ENCODE peak calls at places on chromosomes 2 and 18, in nine cellular contexts. S, C, Y, D, T, J, B, A and F are unnamed samples.

GRCh38 chr2:146716591-146716990 is 1128.2 kb upstream of the ACVR2A start:
- DNase-seq in S (no peak), B (no peak), T (no peak), J (no peak), Y (no peak), C (no peak), D (no peak), A (no peak), F (no peak)

GRCh38 chr2:105373895-105374401 is 24.9 kb downstream of the FHL2 start:
- DNase-seq in A (no peak), T (no peak), Y (no peak), S (no peak), C (no peak), B (no peak), D (no peak), J (no peak), F (no peak)

GRCh38 chr18:80012714-80013113 is 21.5 kb upstream of the RBFA start:
- DNase-seq in D (no peak), B (no peak), T (no peak), C (no peak), S (no peak), J (no peak), A (no peak), Y (no peak), F (no peak)

GRCh38 chr2:214481204-214481603 is 70.3 kb downstream of the VWC2L start:
- DNase-seq in C (no peak), J (peak; percentile 6), Y (peak; percentile 52), A (no peak), T (peak; percentile 9), D (no peak), S (peak; percentile 66), B (peak; percentile 13), F (no peak)

GRCh38 chr2:113370030-113370429 is 67.5 kb upstream of the ZNG1B start:
- DNase-seq in A (no peak), C (no peak), Y (no peak), S (no peak), D (no peak), T (no peak), B (no peak), J (no peak), F (no peak)

GRCh38 chr2:230898661-230899091 is 26.4 kb downstream of the GPR55 start:
- DNase-seq in S (no peak), B (no peak), T (no peak), A (no peak), D (no peak), C (no peak), J (no peak), Y (no peak), F (no peak)

GRCh38 chr2:226426292-226426736 is 373.3 kb downstream of the IRS1 start:
- DNase-seq in B (peak; percentile 88), Y (no peak), A (no peak), J (peak; percentile 90), D (peak; percentile 80), C (no peak), S (peak; percentile 99), T (peak; percentile 94), F (peak; percentile 21)

GRCh38 chr2:133653116-133653515 is 84.9 kb upstream of the NCKAP5 start:
- DNase-seq in D (no peak), S (no peak), A (no peak), J (no peak), C (no peak), B (no peak), Y (no peak), T (no peak), F (no peak)

GRCh38 chr2:203605302-203605701 is 70.2 kb upstream of the RAPH1 start:
- DNase-seq in Y (no peak), C (no peak), B (no peak), A (no peak), D (no peak), J (no peak), S (peak; percentile 49), T (no peak), F (no peak)

GRCh38 chr2:232276739-232277313 is 101.7 kb upstream of the ALPP start:
- DNase-seq in D (no peak), A (no peak), Y (no peak), J (no peak), C (no peak), T (no peak), B (no peak), S (no peak), F (no peak)

GRCh38 chr2:227703280-227703732 is 14.5 kb downstream of the SLC19A3 start:
- DNase-seq in C (no peak), J (peak; percentile 73), D (peak; percentile 29), T (peak; percentile 87), S (peak; percentile 7), Y (no peak), B (peak; percentile 42), A (no peak), F (peak; percentile 54)

GRCh38 chr2:46550686-46551404 is 71.5 kb downstream of the TMEM247 start:
- DNase-seq in S (no peak), B (no peak), A (no peak), C (no peak), D (no peak), J (no peak), T (no peak), Y (no peak), F (no peak)

GRCh38 chr18:76875390-76876330 is 53.3 kb downstream of the ZNF236 start:
- DNase-seq in S (peak; percentile 43), C (peak; percentile 13), D (no peak), A (no peak), J (peak; percentile 44), B (no peak), T (peak; percentile 21), Y (peak; percentile 28), F (no peak)

GRCh38 chr2:189439342-189439741 is 1.9 kb upstream of the WDR75 start:
- DNase-seq in C (no peak), T (no peak), D (no peak), B (no peak), S (no peak), Y (no peak), A (no peak), J (peak; percentile 24), F (no peak)

GRCh38 chr18:6811816-6812215 is 82.3 kb downstream of the ARHGAP28 start:
- DNase-seq in J (no peak), T (no peak), S (peak; percentile 35), D (no peak), C (no peak), Y (no peak), B (no peak), A (no peak), F (no peak)

GRCh38 chr2:45212953-45213635 is 203.8 kb upstream of the SIX2 start:
- DNase-seq in C (no peak), D (no peak), B (no peak), S (no peak), A (peak; percentile 47), J (no peak), Y (no peak), T (no peak), F (no peak)

GRCh38 chr2:52473526-52473925 is 1294.1 kb upstream of the CHAC2 start:
- DNase-seq in C (no peak), D (no peak), A (no peak), T (no peak), J (no peak), B (no peak), Y (no peak), S (no peak), F (no peak)

GRCh38 chr2:206217162-206217561 is 57.3 kb upstream of the ZDBF2 start:
- DNase-seq in C (no peak), J (no peak), S (no peak), T (no peak), A (no peak), B (no peak), Y (no peak), D (no peak), F (no peak)

GRCh38 chr2:147100406-147101035 is 744.3 kb upstream of the ACVR2A start:
- DNase-seq in J (peak; percentile 84), A (no peak), T (no peak), D (no peak), C (no peak), Y (no peak), S (peak; percentile 0), B (no peak), F (no peak)